ENCODE peak calls at places on chromosomes 13 and 19, in seven cellular contexts. C, T, V, M, L, F and Z are unnamed samples.

GRCh38 chr13:45393941-45394570 is 24.1 kb downstream of the SLC25A30 start:
- DNase-seq in T (no peak), V (peak; percentile 80), M (peak; percentile 48), C (no peak), L (peak; percentile 45), F (no peak), Z (peak; percentile 25)

GRCh38 chr19:57239982-57240310 is 486 bp upstream of the ZNF805 start:
- DNase-seq in M (no peak), T (no peak), F (no peak), L (no peak), V (peak; percentile 66), C (no peak), Z (no peak)

GRCh38 chr13:99354371-99354951 is 47.3 kb upstream of the GPR183 start:
- DNase-seq in L (peak; percentile 63), C (no peak), F (no peak), M (no peak), T (no peak), V (no peak), Z (peak; percentile 28)

GRCh38 chr19:18208098-18208951 is 4.5 kb upstream of the RAB3A start:
- DNase-seq in M (peak; percentile 61), F (peak; percentile 49), V (peak; percentile 80), L (no peak), C (no peak), T (peak; percentile 92), Z (peak; percentile 74)

GRCh38 chr13:46866150-46866549 is 30.7 kb downstream of the HTR2A start:
- DNase-seq in C (no peak), V (peak; percentile 15), T (no peak), M (peak; percentile 61), L (peak; percentile 57), F (peak; percentile 15), Z (no peak)

GRCh38 chr13:96527497-96527896 is 437.6 kb downstream of the HS6ST3 start:
- DNase-seq in M (no peak), T (no peak), C (no peak), V (peak; percentile 32), F (no peak), L (no peak), Z (no peak)

GRCh38 chr13:42807236-42807635 is 25.9 kb downstream of the FAM216B start:
- DNase-seq in F (no peak), V (no peak), M (no peak), T (no peak), L (no peak), C (no peak), Z (no peak)

GRCh38 chr13:109743706-109744453 is 42.5 kb downstream of the IRS2 start:
- DNase-seq in V (no peak), T (no peak), M (peak; percentile 92), F (no peak), C (no peak), L (peak; percentile 91), Z (peak; percentile 49)

GRCh38 chr19:29671393-29672076 is 6.3 kb downstream of the PLEKHF1 start:
- DNase-seq in M (no peak), C (peak; percentile 74), L (peak; percentile 82), F (peak; percentile 65), T (no peak), V (peak; percentile 41), Z (no peak)

GRCh38 chr19:55452381-55453325 is 8.8 kb downstream of the ISOC2 start:
- DNase-seq in M (peak; percentile 97), C (peak; percentile 68), V (peak; percentile 95), T (peak; percentile 91), F (peak; percentile 76), L (peak; percentile 40), Z (peak; percentile 26)

GRCh38 chr19:39729594-39729993 is 8.2 kb downstream of the CLC start:
- DNase-seq in V (no peak), F (no peak), T (no peak), M (no peak), L (no peak), C (no peak), Z (no peak)

GRCh38 chr19:1408300-1409203 is 1.2 kb downstream of the DAZAP1 start:
- DNase-seq in M (peak; percentile 52), V (peak; percentile 59), F (peak; percentile 63), T (peak; percentile 92), C (no peak), L (peak; percentile 51), Z (peak; percentile 41)

GRCh38 chr13:46622918-46623256 is 69.9 kb downstream of the LRCH1 start:
- DNase-seq in F (peak; percentile 29), L (peak; percentile 53), V (no peak), C (no peak), T (no peak), M (peak; percentile 96), Z (peak; percentile 80)

GRCh38 chr13:40933508-40933907 is 85.6 kb downstream of the ELF1 start:
- DNase-seq in M (no peak), L (no peak), C (no peak), F (no peak), V (no peak), T (no peak), Z (no peak)

GRCh38 chr19:13156968-13157882 is 7.0 kb downstream of the IER2 start:
- DNase-seq in T (no peak), L (no peak), F (no peak), V (no peak), C (no peak), M (no peak), Z (no peak)

GRCh38 chr13:93364166-93364565 is 137.6 kb downstream of the GPC6 start:
- DNase-seq in T (no peak), M (no peak), V (no peak), F (no peak), C (no peak), L (peak; percentile 68), Z (no peak)

GRCh38 chr19:48216933-48217332 is 38.8 kb downstream of the CARD8 start:
- DNase-seq in L (no peak), M (no peak), C (no peak), T (no peak), V (peak; percentile 82), F (no peak), Z (no peak)

GRCh38 chr13:27367570-27367969 is 56.8 kb upstream of the GTF3A start:
- DNase-seq in V (no peak), T (no peak), M (no peak), L (no peak), F (no peak), C (no peak), Z (no peak)

GRCh38 chr13:45208132-45208531 is 7.3 kb upstream of the KCTD4 start:
- DNase-seq in V (no peak), T (no peak), C (no peak), F (no peak), L (no peak), M (no peak), Z (no peak)

GRCh38 chr19:6963937-6964336 is 57.3 kb downstream of the MBD3L2B start:
- DNase-seq in F (no peak), T (no peak), V (peak; percentile 4), C (no peak), M (peak; percentile 39), L (no peak), Z (no peak)
- TF ChIP-seq CTCF in F (no peak), T (no peak), V (peak; percentile 51), C (no peak), M (peak; percentile 69), L (no peak), Z (peak; percentile 61)

DNA sequence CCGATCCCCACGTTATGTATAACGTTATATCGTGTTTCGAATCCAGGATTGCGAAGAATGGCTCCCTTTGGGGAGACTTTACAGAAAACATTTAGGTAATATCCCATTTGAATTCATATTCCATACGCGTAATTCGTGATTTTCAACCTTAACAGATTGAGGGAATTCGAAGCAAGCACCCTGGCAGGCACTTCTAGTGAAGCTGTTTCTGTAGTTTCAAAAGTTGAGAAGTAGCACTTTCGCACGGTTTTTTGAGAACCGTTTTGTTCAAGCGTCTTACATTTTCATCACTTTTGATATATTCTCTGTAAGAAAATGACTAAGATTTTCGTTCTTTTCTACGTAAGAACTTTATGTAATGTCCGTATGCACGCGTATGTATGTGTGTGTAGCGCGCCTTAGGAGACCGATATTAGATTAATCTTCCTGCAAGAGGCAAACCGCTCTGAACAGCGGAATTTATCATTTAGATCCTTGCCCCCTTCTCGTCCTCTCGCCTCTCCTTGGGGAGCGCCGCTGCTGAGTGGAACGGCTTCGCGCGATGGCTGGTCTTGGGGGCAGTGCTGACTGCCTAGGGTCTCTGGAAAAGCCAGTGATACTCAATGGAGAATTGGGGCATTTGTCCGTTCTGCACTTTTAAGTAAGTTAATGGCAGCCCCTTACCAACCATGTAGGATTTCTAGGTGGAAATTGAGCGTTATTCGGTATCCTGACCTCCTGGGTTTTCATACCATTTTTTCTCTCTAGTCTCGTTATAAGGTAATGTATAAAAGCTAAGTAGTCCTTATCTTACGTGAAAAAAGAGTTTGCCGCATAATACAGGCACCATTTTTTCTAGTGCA is 4.8 kb downstream of the MAB21L1 start:
- DNase-seq in F (no peak), V (peak; percentile 33), T (peak; percentile 30), M (no peak), C (no peak), L (no peak), Z (no peak)
- TF ChIP-seq CTCF in F (no peak), V (no peak), T (no peak), M (no peak), C (no peak), L (no peak), Z (no peak)

GRCh38 chr19:7681336-7682174 is 922 bp downstream of the TRAPPC5 start:
- DNase-seq in T (peak; percentile 79), C (peak; percentile 80), M (peak; percentile 89), L (peak; percentile 55), F (peak; percentile 77), V (peak; percentile 97), Z (peak; percentile 55)
- TF ChIP-seq CTCF in T (peak; percentile 74), C (peak; percentile 65), M (peak; percentile 64), L (peak; percentile 79), F (peak; percentile 44), V (no peak), Z (peak; percentile 73)

GRCh38 chr19:7860902-7861618 is 13.1 kb downstream of the PRR36 start:
- DNase-seq in F (no peak), T (no peak), C (no peak), V (peak; percentile 56), L (no peak), M (no peak), Z (no peak)

GRCh38 chr19:7862413-7862951 is 11.7 kb downstream of the PRR36 start:
- DNase-seq in T (peak; percentile 94), F (peak; percentile 61), M (peak; percentile 41), V (peak; percentile 97), C (peak; percentile 65), L (no peak), Z (no peak)

GRCh38 chr19:7863157-7863970 is 10.8 kb downstream of the PRR36 start:
- DNase-seq in F (no peak), T (no peak), V (peak; percentile 64), C (no peak), M (no peak), L (no peak), Z (no peak)

GRCh38 chr19:7860166-7860901 is 13.9 kb downstream of the PRR36 start:
- DNase-seq in T (no peak), V (no peak), L (no peak), M (no peak), F (no peak), C (no peak), Z (no peak)

DNA sequence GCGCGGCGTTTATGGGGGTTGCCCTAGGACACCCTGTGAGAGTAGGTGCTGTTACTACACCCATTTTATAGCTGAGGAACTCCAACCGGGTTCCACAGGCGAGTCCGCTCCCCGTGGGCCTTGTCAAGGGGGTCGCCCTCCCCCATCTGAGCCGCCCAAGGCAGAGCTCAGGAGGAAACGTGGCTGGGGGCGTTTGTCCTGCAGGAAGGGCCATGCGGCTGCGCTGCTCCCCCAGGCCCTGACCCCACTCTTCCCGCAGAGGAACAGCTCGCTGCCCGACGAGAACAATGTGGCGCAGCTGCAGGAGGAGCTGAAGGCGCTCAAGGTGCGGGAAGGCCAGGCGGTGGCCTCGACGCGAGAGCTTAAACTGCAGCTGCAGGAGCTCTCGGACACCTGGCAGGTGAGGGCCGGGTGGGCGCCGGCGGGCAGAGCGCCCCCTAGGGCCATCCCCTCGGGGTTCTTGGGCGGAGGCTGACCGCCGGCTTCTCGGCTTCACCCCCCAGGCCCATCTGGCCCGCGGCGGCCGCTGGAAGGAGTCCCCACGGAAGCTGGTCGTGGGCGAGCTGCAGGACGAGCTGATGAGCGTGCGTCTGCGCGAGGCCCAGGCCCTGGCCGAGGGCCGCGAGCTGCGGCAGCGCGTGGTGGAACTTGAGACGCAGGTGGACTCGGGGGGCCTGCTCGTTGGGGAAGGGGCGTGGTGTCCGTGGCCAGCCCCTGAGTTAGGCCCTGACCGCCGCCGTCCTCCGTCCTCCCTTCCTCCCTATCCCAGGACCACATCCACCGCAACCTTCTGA is 12.4 kb downstream of the PRR36 start:
- DNase-seq in F (no peak), V (peak; percentile 80), T (peak; percentile 84), C (no peak), L (no peak), M (no peak), Z (no peak)
- TF ChIP-seq CTCF in F (no peak), V (peak; percentile 42), T (no peak), C (no peak), L (no peak), M (no peak), Z (peak; percentile 64)